ENCODE peak calls at places on chromosomes 3 and 15, in five cellular contexts. W, E, V, A and G are unnamed samples.
A peak's percentile ranks its signal among the peaks of the same experiment; 100 is the strongest.

GRCh38 chr3:141895731-141896130 is 19.3 kb downstream of the ATP1B3 start:
- DNase-seq in A (no peak), V (no peak), W (no peak), E (no peak), G (no peak)

GRCh38 chr3:47556351-47556750 is 22.3 kb downstream of the CSPG5 start:
- DNase-seq in E (no peak), V (no peak), A (no peak), W (no peak), G (no peak)

GRCh38 chr15:31299588-31300207 is 26.9 kb upstream of the KLF13 start:
- DNase-seq in A (peak; percentile 50), W (no peak), E (peak; percentile 12), V (no peak), G (peak; percentile 17)

GRCh38 chr15:27066446-27066845 is 95.5 kb downstream of the GABRG3 start:
- DNase-seq in W (no peak), V (no peak), A (no peak), E (no peak), G (no peak)

GRCh38 chr3:136544532-136544931 is 207.6 kb downstream of the STAG1 start:
- DNase-seq in V (no peak), W (no peak), E (no peak), A (no peak), G (no peak)

GRCh38 chr15:44535509-44536297 is 1.2 kb upstream of the EIF3J start:
- DNase-seq in A (peak; percentile 70), W (no peak), E (no peak), V (peak; percentile 26), G (no peak)

GRCh38 chr15:67406257-67406861 is 114.6 kb upstream of the C15orf61 start:
- DNase-seq in W (peak; percentile 24), E (no peak), A (no peak), V (no peak), G (no peak)

GRCh38 chr15:78212546-78213424 is 21.6 kb downstream of the ACSBG1 start:
- DNase-seq in V (no peak), E (peak; percentile 51), W (peak; percentile 65), A (peak; percentile 88), G (no peak)

GRCh38 chr15:66842710-66843441 is 140.8 kb downstream of the SMAD6 start:
- DNase-seq in V (no peak), W (peak; percentile 48), E (peak; percentile 76), A (peak; percentile 91), G (peak; percentile 79)

GRCh38 chr3:48561045-48561736 is 2.4 kb downstream of the UCN2 start:
- DNase-seq in A (peak; percentile 88), W (peak; percentile 42), E (peak; percentile 59), V (no peak), G (peak; percentile 77)

GRCh38 chr15:39304201-39304841 is 276.6 kb upstream of the THBS1 start:
- DNase-seq in W (no peak), A (no peak), E (no peak), V (no peak), G (no peak)

GRCh38 chr15:59420986-59421618 is 16.9 kb upstream of the FAM81A start:
- DNase-seq in W (peak; percentile 35), A (no peak), E (no peak), V (no peak), G (no peak)

GRCh38 chr15:36877796-36878744 is 222.3 kb downstream of the MEIS2 start:
- DNase-seq in V (no peak), E (no peak), W (no peak), A (no peak), G (no peak)

GRCh38 chr3:14767245-14767593 is 51.5 kb upstream of the FGD5 start:
- DNase-seq in E (no peak), A (no peak), V (no peak), W (no peak), G (no peak)

GRCh38 chr15:86743283-86743903 is 663.7 kb downstream of the AGBL1 start:
- DNase-seq in E (peak; percentile 17), A (no peak), V (peak; percentile 61), W (no peak), G (no peak)

GRCh38 chr3:197306374-197307086 is 8.1 kb upstream of the DLG1 start:
- DNase-seq in A (no peak), E (no peak), V (no peak), W (no peak), G (no peak)

GRCh38 chr3:12040902-12041301 is 36.7 kb downstream of the SYN2 start:
- DNase-seq in A (no peak), E (no peak), V (no peak), W (no peak), G (no peak)

GRCh38 chr15:95174880-95175279 is 943.5 kb downstream of the MCTP2 start:
- DNase-seq in A (no peak), V (no peak), E (no peak), W (no peak), G (no peak)
- H3K4me3 ChIP-seq in A (no peak overlapping the region), V (no peak overlapping the region), E (no peak overlapping the region), W (no peak overlapping the region), G (no peak overlapping the region)

GRCh38 chr3:50563867-50564266 is 3.7 kb downstream of the C3orf18 start:
- DNase-seq in A (no peak), V (no peak), E (no peak), W (no peak), G (no peak)
- TF ChIP-seq CTCF in A (no peak), V (no peak), E (no peak), W (no peak), G (no peak)

GRCh38 chr3:153257673-153258351 is 95.8 kb downstream of the RAP2B start:
- DNase-seq in A (no peak), W (peak; percentile 42), V (no peak), E (no peak), G (no peak)
- H3K27ac ChIP-seq in A (no peak overlapping the region), W (no peak overlapping the region), V (no peak overlapping the region), E (no peak overlapping the region), G (no peak overlapping the region)

DNA sequence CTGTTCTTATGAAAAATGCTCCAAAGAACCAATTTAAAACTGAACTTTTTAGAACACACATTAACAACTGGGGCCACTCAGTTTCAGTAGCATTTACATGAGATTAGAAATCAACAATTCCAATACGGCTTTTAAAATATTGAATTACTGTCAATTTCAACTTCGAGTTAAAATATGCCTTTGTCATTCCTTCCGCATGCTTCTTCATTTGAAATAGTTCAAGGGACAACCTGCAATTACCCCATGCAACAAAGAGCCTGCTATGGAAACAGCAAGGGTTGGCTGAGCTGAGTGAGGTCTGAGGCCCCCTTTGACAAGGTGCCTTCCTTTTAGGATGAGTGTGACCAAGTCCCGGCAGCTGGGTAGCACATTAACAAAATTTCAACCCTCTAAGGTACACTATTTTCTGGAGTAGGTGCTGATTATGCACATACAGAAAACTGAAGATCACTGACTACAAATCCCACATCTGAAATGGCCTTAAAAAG is 11.6 kb downstream of the PDCD10 start:
- DNase-seq in V (no peak), E (no peak), W (no peak), A (no peak), G (no peak)
- H3K4me3 ChIP-seq in V (no peak overlapping the region), E (no peak overlapping the region), W (no peak overlapping the region), A (no peak overlapping the region), G (no peak overlapping the region)

DNA sequence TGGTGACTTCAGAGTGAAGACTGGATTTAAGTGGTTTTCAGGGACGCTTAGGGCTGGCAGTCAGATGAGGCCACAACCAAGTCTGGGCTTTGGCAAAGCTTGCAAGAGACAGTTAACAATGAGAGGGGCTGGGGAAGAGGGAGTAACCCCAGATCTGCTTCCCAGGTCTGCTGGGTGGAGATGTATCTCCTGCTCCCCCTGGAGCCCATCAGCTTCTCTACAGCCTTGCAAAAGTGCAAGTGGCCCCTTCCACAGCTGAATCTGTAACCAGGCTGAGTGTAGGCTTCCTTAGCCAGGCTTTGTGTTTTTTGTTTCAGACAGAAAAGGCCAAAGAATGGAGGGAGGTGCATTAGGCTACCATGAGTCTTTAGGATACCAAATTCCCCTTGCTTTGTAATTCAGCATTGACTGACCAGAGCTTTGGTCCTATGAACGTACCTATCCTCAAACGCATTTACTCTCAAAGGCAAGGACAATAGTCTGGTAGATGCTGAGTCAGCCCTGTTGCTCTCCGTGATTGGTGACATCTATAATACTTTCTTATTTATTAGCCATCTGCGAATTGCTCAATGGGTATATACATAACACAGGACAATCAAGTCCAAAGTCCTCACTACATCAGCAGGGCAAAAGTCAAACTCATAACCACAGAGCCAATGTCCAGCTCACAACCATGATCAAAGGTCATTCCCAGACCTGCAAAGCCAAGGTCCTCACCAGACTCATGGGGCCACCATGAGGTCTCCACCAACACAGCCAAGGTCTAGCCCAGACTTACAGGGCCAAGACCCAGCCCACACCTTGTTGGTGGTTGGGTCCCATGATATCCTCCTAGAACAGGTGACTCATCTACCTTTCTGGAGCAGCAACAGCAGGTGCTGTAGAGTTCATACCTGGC is 17.1 kb downstream of the CCDC13 start:
- DNase-seq in E (no peak), V (no peak), W (peak; percentile 22), A (no peak), G (no peak)
- TF ChIP-seq CTCF in E (peak; percentile 34), V (no peak), W (peak; percentile 81), A (peak; percentile 49), G (no peak)

GRCh38 chr3:106929081-106929480 is 448.2 kb upstream of the CCDC54 start:
- DNase-seq in W (no peak), A (no peak), E (no peak), V (no peak), G (no peak)
- H3K27ac ChIP-seq in W (no peak overlapping the region), A (no peak overlapping the region), E (no peak overlapping the region), V (no peak overlapping the region), G (no peak overlapping the region)

DNA sequence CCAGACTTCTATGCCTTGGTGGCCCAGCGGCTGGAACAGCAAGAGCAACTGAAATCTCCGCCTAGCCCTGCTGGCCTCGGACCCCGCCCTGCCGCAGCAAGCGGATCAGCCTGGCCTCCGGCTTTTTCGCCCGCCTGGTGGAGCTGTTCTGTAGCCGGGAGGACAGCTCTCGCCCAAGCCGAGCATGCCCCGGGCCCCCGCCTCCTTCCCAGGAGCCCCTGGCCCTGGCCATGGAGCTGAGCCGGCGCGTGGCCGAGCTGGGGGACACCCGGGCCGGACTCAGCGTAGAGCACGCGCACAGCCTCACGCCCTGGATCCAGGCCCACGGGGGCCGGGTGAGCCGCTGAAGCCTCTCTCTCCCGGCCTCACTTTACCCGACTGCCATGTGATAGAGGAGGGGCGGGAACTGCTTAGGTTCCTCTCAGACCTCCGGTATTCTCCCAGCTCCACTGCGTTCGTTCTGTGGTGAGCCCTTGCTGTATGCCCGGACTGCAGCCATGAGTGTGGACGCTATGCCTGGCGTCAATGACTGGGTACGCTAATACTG is 24.1 kb upstream of the MRPL3 start:
- DNase-seq in W (peak; percentile 34), A (no peak), E (peak; percentile 43), V (no peak), G (peak; percentile 69)
- H3K4me3 ChIP-seq in W (peak overlapping the region; percentile 51), A (no peak overlapping the region), E (peak overlapping the region; percentile 51), V (no peak overlapping the region), G (no peak overlapping the region)

DNA sequence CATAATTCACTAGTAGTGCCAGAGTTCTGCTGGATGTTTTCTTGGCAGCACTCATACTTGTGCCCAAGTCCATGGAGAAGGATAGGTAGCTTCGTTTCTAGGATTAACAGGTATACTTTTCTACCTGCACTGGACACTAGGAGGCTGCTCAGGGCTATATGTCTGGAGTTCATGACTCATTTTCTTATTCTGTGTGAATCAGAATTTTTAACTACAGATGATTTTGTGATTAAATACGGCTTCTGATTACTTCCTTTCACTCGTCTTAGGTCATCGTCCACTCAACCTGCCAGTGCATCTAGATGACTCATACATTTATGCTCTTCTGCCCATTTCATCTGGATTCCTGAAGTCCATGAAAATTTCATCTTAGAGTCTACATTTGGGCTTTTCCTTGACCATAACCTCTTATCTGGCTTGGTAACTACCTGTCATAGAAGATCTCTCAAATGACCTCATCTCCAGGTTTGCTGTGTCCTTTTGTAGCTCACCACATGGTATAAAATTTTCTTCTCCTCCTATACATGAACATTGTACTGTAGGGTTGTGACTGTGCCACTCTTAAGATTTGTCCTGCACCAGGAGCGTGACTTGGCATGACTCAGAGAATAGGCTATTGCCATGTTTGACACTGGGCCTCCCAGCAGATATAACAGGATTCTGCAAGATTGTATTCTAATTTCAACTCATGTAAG is 66.7 kb upstream of the GCSAM start:
- DNase-seq in E (no peak), W (peak; percentile 4), A (no peak), V (no peak), G (no peak)
- TF ChIP-seq CTCF in E (no peak), W (peak; percentile 32), A (no peak), V (no peak), G (no peak)